ENCODE peak calls at places on chromosomes 11 and 22, in ten cellular contexts. F is stimulated activated CD4-positive, alpha-beta T cell treated with anti-CD3 and anti-CD28 coated beads, Interleukin-4, amount 100 ng/mL, for 1 hour; N is AG09319; Z is activated naive CD8-positive, alpha-beta T cell treated with anti-CD3 and anti-CD28 coated beads, Interleukin-2, amount 10 ng/mL, durations not matched to agents 7 days and 5 days; X is NAMALWA; T is EL; A is activated naive CD4-positive, alpha-beta T cell treated with Interleukin-2 at 50 U/mL for 16 hours; I is stimulated activated CD8-positive, alpha-beta memory T cell treated with anti-CD3 and anti-CD28 coated beads, Interleukin-4, amount 100 ng/mL, for 1 hour; U is sciatic nerve; B is NCI-H1436 treated with DMSO at 0.1 percent for 48 hours. K is an unnamed sample.
A peak's percentile ranks its signal among the peaks of the same experiment; 100 is the strongest.

GRCh38 chr11:10597877-10598341 is 29.4 kb upstream of the LYVE1 start:
- DNase-seq in F (no peak), U (no peak), B (no peak), T (no peak), X (no peak), Z (no peak), I (no peak), N (no peak), A (no peak), K (no peak)

GRCh38 chr22:44309137-44309536 is 3.6 kb downstream of the SHISAL1 start:
- DNase-seq in U (no peak), N (peak; percentile 86), X (no peak), A (no peak), B (no peak), Z (no peak), T (peak; percentile 97), F (no peak), I (no peak), K (peak; percentile 97)

GRCh38 chr11:2207773-2208621 is 36.4 kb upstream of the TH start:
- DNase-seq in X (no peak), F (no peak), I (no peak), T (no peak), B (no peak), U (peak; percentile 37), Z (no peak), A (no peak), N (no peak), K (peak; percentile 5)

GRCh38 chr11:24793479-24793878 is 296.6 kb downstream of the LUZP2 start:
- DNase-seq in U (no peak), T (no peak), N (no peak), X (no peak), Z (no peak), B (no peak), A (no peak), I (no peak), F (no peak), K (no peak)

GRCh38 chr22:44330727-44331660 is 18.2 kb upstream of the SHISAL1 start:
- DNase-seq in B (no peak), U (no peak), X (no peak), F (no peak), A (no peak), Z (no peak), I (no peak), T (no peak), N (no peak), K (no peak)

GRCh38 chr11:130782361-130783221 is 133.7 kb downstream of the SNX19 start:
- DNase-seq in I (no peak), N (no peak), U (no peak), F (no peak), A (no peak), Z (no peak), X (no peak), B (no peak), T (peak; percentile 76), K (no peak)

GRCh38 chr11:15970506-15971214 is 385.7 kb downstream of the SOX6 start:
- DNase-seq in A (no peak), T (no peak), F (no peak), B (no peak), X (no peak), Z (no peak), I (no peak), N (no peak), U (no peak), K (peak; percentile 29)

GRCh38 chr22:49218142-49218541 is 609.5 kb downstream of the BRD1 start:
- DNase-seq in A (no peak), N (no peak), F (no peak), U (peak; percentile 25), X (no peak), B (no peak), Z (no peak), T (no peak), I (no peak), K (no peak)

GRCh38 chr11:10941429-10941828 is 83.6 kb upstream of the ZBED5 start:
- DNase-seq in Z (no peak), N (no peak), U (no peak), X (no peak), I (no peak), F (no peak), T (no peak), A (no peak), B (no peak), K (no peak)

GRCh38 chr11:27807594-27807993 is 107.3 kb upstream of the BDNF start:
- DNase-seq in X (no peak), N (peak; percentile 34), I (no peak), A (no peak), F (no peak), B (no peak), T (peak; percentile 72), Z (no peak), U (no peak), K (no peak)

GRCh38 chr22:45816771-45817170 is 145.1 kb downstream of the ATXN10 start:
- DNase-seq in I (no peak), Z (no peak), F (no peak), N (no peak), A (no peak), B (no peak), X (no peak), U (no peak), T (no peak), K (no peak)

GRCh38 chr22:19686946-19687345 is 27.4 kb upstream of the SEPTIN5 start:
- DNase-seq in A (no peak), N (no peak), Z (no peak), U (no peak), T (no peak), F (no peak), B (no peak), I (no peak), X (no peak), K (no peak)

GRCh38 chr11:1050581-1051355 is 14.2 kb upstream of the MUC6 start:
- DNase-seq in N (peak; percentile 10), X (peak; percentile 82), B (peak; percentile 14), I (peak; percentile 28), A (peak; percentile 76), F (peak; percentile 72), Z (peak; percentile 85), U (no peak), T (peak; percentile 57), K (peak; percentile 80)

GRCh38 chr22:46133588-46133855 is 16.8 kb upstream of the PPARA start:
- DNase-seq in N (no peak), B (no peak), X (no peak), F (no peak), Z (no peak), I (no peak), T (no peak), U (no peak), A (no peak), K (no peak)

GRCh38 chr11:32888805-32889204 is 3.8 kb upstream of the QSER1 start:
- DNase-seq in X (no peak), T (peak; percentile 66), I (no peak), F (no peak), Z (no peak), U (no peak), A (no peak), N (no peak), B (no peak), K (peak; percentile 39)

GRCh38 chr11:60338053-60338452 is 11.0 kb downstream of the MS4A6E start:
- DNase-seq in I (no peak), U (no peak), N (no peak), T (no peak), B (no peak), A (no peak), F (no peak), X (no peak), Z (no peak), K (no peak)

GRCh38 chr11:10979529-10979928 is 121.7 kb upstream of the ZBED5 start:
- DNase-seq in A (no peak), F (no peak), Z (no peak), X (peak; percentile 33), B (no peak), N (no peak), T (no peak), U (no peak), I (no peak), K (no peak)

GRCh38 chr11:38456371-38456770 is 1858.3 kb upstream of the RAG2 start:
- DNase-seq in X (no peak), Z (no peak), U (no peak), T (no peak), B (no peak), A (no peak), N (no peak), F (no peak), I (no peak), K (peak; percentile 16)

GRCh38 chr11:123628936-123629683 is 25.3 kb downstream of the SCN3B start:
- DNase-seq in F (no peak), A (no peak), U (no peak), Z (no peak), B (no peak), X (no peak), I (no peak), N (no peak), T (peak; percentile 64), K (no peak)

GRCh38 chr11:128052912-128053641 is 534.3 kb downstream of the ETS1 start:
- DNase-seq in F (no peak), I (no peak), U (no peak), T (peak; percentile 86), B (no peak), N (peak; percentile 49), Z (no peak), A (no peak), X (no peak), K (peak; percentile 73)

GRCh38 chr22:23127055-23127756 is 14.6 kb downstream of the RSPH14 start:
- DNase-seq in A (no peak), X (no peak), N (no peak), U (no peak), Z (no peak), B (no peak), I (no peak), F (no peak), T (no peak), K (no peak)

GRCh38 chr11:84089072-84090057 is 803.2 kb upstream of the CCDC90B start:
- DNase-seq in X (no peak), I (no peak), T (no peak), N (no peak), F (no peak), Z (no peak), B (peak; percentile 60), A (no peak), U (no peak), K (no peak)

GRCh38 chr11:62999649-63000048 is 14.9 kb upstream of the SLC22A6 start:
- DNase-seq in Z (no peak), N (no peak), X (no peak), A (no peak), U (no peak), B (no peak), T (no peak), I (no peak), F (no peak), K (peak; percentile 33)

GRCh38 chr11:120748485-120748814 is 236.9 kb downstream of the GRIK4 start:
- DNase-seq in A (no peak), F (no peak), B (no peak), Z (no peak), N (no peak), U (no peak), I (no peak), T (no peak), X (no peak), K (no peak)

GRCh38 chr11:35031869-35032268 is 107.1 kb upstream of the CD44 start:
- DNase-seq in I (no peak), F (no peak), X (no peak), T (peak; percentile 93), A (no peak), Z (no peak), U (no peak), N (no peak), B (no peak), K (peak; percentile 93)

GRCh38 chr11:65435981-65436411 is 13.4 kb downstream of the NEAT1 start:
- DNase-seq in F (no peak), X (no peak), N (no peak), B (no peak), T (no peak), Z (no peak), A (no peak), I (no peak), U (peak; percentile 55), K (no peak)

GRCh38 chr11:85170184-85170583 is 457.0 kb downstream of the DLG2 start:
- DNase-seq in B (no peak), F (no peak), X (no peak), A (no peak), T (peak; percentile 30), I (no peak), N (no peak), U (no peak), Z (no peak), K (peak; percentile 83)

GRCh38 chr11:4211991-4212390 is 117.4 kb downstream of the RRM1 start:
- DNase-seq in B (no peak), Z (no peak), X (no peak), T (no peak), F (no peak), U (no peak), I (no peak), A (no peak), N (no peak), K (no peak)